ENCODE peak calls at places on chromosome 13, in six cellular contexts. O is HCT116, K is gastrocnemius medialis, G is upper lobe of right lung, R is left lung, W is adipocyte. H is an unnamed sample. For H3K9me3, the result is how much of the 10 kb centered on the place peaks cover.

GRCh38 chr13:96958286-96958891 is 35.9 kb downstream of the OXGR1 start:
- DNase-seq in O (no peak), K (no peak), G (no peak), R (no peak), W (peak), H (no peak)

GRCh38 chr13:44796597-44797517 is 192.4 kb downstream of the NUFIP1 start:
- DNase-seq in O (no peak), K (no peak), G (no peak), R (no peak), W (no peak), H (no peak)

GRCh38 chr13:41700790-41701310 is 243.5 kb downstream of the RGCC start:
- DNase-seq in O (no peak), K (no peak), G (no peak), R (no peak), W (peak), H (no peak)

GRCh38 chr13:106369858-106370257 is 165.6 kb downstream of the EFNB2 start:
- DNase-seq in O (no peak), K (no peak), G (no peak), R (no peak), W (no peak), H (no peak)

GRCh38 chr13:25192052-25192451 is 20.0 kb upstream of the AMER2 start:
- DNase-seq in O (no peak), K (no peak), G (no peak), R (no peak), W (no peak), H (no peak)

GRCh38 chr13:113999618-113999910 is 25.7 kb upstream of the C13orf46 start:
- DNase-seq in O (no peak), K (no peak), G (no peak), R (no peak), W (no peak), H (no peak)

GRCh38 chr13:40193290-40194203 is 472.9 kb downstream of the FOXO1 start:
- DNase-seq in O (no peak), K (no peak), G (no peak), R (no peak), W (no peak), H (peak)

GRCh38 chr13:60765700-60766411 is 368.8 kb downstream of the TDRD3 start:
- DNase-seq in O (no peak), K (no peak), G (no peak), R (peak), W (no peak), H (no peak)

GRCh38 chr13:94947392-94947791 is 235.0 kb upstream of the SOX21 start:
- DNase-seq in O (no peak), K (no peak), G (no peak), R (no peak), W (no peak), H (no peak)

GRCh38 chr13:46516624-46517318 is 36.2 kb upstream of the LRCH1 start:
- DNase-seq in O (no peak), K (no peak), G (no peak), R (no peak), W (peak), H (no peak)

GRCh38 chr13:37229931-37230330 is 124.5 kb upstream of the CSNK1A1L start:
- DNase-seq in O (no peak), K (no peak), G (no peak), R (no peak), W (no peak), H (no peak)

GRCh38 chr13:109979186-109979585 is 192.8 kb upstream of the IRS2 start:
- DNase-seq in O (peak), K (no peak), G (no peak), R (no peak), W (no peak), H (no peak)

GRCh38 chr13:110663491-110663890 is 42.4 kb downstream of the CARS2 start:
- DNase-seq in O (no peak), K (no peak), G (no peak), R (no peak), W (no peak), H (no peak)

GRCh38 chr13:36332986-36333385 is 13.2 kb downstream of the SPART start:
- DNase-seq in O (no peak), K (no peak), G (no peak), R (no peak), W (peak), H (no peak)

GRCh38 chr13:103898481-103898880 is 832.3 kb upstream of the SLC10A2 start:
- DNase-seq in O (no peak), K (no peak), G (no peak), R (no peak), W (no peak), H (no peak)

GRCh38 chr13:51764184-51765141 is 39.5 kb downstream of the DHRS12 start:
- DNase-seq in O (no peak), K (peak), G (no peak), R (peak), W (peak), H (no peak)

GRCh38 chr13:98263841-98264240 is 86.8 kb upstream of the RNF113B start:
- DNase-seq in O (no peak), K (no peak), G (no peak), R (no peak), W (no peak), H (peak)

GRCh38 chr13:77476456-77476855 is 59.0 kb upstream of the SCEL start:
- DNase-seq in O (no peak), K (no peak), G (no peak), R (no peak), W (no peak), H (no peak)

GRCh38 chr13:45492538-45492937 is 27.8 kb downstream of the COG3 start:
- DNase-seq in O (no peak), K (no peak), G (no peak), R (no peak), W (peak), H (no peak)

GRCh38 chr13:105904034-105904742 is 631.3 kb downstream of the EFNB2 start:
- DNase-seq in O (no peak), K (no peak), G (no peak), R (no peak), W (no peak), H (no peak)

GRCh38 chr13:75255159-75255558 is 226.8 kb downstream of the TBC1D4 start:
- DNase-seq in O (no peak), K (no peak), G (no peak), R (no peak), W (no peak), H (no peak)

GRCh38 chr13:100266026-100266425 is 177.1 kb downstream of the PCCA start:
- DNase-seq in O (no peak), K (no peak), G (no peak), R (no peak), W (no peak), H (no peak)

GRCh38 chr13:50400930-50401553 is 385.8 kb downstream of the KCNRG start:
- DNase-seq in O (no peak), K (no peak), G (no peak), R (no peak), W (peak), H (no peak)

GRCh38 chr13:51562011-51562671 is 22.1 kb upstream of the WDFY2 start:
- DNase-seq in O (no peak), K (no peak), G (no peak), R (no peak), W (no peak), H (no peak)

GRCh38 chr13:36430247-36431203 is 1.8 kb upstream of the CCNA1 start:
- DNase-seq in O (no peak), K (no peak), G (no peak), R (peak), W (no peak), H (no peak)

GRCh38 chr13:110869805-110870706 is 44.8 kb downstream of the ANKRD10 start:
- DNase-seq in O (peak), K (peak), G (peak), R (peak), W (peak), H (peak)

GRCh38 chr13:27921421-27921960 is 1.7 kb downstream of the PDX1 start:
- DNase-seq in O (no peak), K (no peak), G (no peak), R (no peak), W (no peak), H (no peak)

GRCh38 chr13:69935043-69935442 is 172.6 kb upstream of the ATXN8OS start:
- DNase-seq in O (peak), K (no peak), G (no peak), R (no peak), W (no peak), H (no peak)

GRCh38 chr13:114173753-114174152 is 5.3 kb upstream of the CFAP97D2 start:
- DNase-seq in O (no peak), K (no peak), G (no peak), R (no peak), W (peak), H (no peak)

GRCh38 chr13:30737511-30738342 is 2.4 kb downstream of the ALOX5AP start:
- DNase-seq in O (no peak), K (no peak), G (no peak), R (peak), W (no peak), H (no peak)

GRCh38 chr13:30738946-30739528 is 3.7 kb downstream of the ALOX5AP start:
- DNase-seq in O (no peak), K (no peak), G (no peak), R (no peak), W (no peak), H (no peak)

GRCh38 chr13:30742896-30743295 is 7.6 kb downstream of the ALOX5AP start:
- DNase-seq in O (no peak), K (no peak), G (no peak), R (no peak), W (peak), H (no peak)

GRCh38 chr13:30738526-30738925 is 3.2 kb downstream of the ALOX5AP start:
- DNase-seq in O (no peak), K (no peak), G (no peak), R (no peak), W (no peak), H (no peak)

DNA sequence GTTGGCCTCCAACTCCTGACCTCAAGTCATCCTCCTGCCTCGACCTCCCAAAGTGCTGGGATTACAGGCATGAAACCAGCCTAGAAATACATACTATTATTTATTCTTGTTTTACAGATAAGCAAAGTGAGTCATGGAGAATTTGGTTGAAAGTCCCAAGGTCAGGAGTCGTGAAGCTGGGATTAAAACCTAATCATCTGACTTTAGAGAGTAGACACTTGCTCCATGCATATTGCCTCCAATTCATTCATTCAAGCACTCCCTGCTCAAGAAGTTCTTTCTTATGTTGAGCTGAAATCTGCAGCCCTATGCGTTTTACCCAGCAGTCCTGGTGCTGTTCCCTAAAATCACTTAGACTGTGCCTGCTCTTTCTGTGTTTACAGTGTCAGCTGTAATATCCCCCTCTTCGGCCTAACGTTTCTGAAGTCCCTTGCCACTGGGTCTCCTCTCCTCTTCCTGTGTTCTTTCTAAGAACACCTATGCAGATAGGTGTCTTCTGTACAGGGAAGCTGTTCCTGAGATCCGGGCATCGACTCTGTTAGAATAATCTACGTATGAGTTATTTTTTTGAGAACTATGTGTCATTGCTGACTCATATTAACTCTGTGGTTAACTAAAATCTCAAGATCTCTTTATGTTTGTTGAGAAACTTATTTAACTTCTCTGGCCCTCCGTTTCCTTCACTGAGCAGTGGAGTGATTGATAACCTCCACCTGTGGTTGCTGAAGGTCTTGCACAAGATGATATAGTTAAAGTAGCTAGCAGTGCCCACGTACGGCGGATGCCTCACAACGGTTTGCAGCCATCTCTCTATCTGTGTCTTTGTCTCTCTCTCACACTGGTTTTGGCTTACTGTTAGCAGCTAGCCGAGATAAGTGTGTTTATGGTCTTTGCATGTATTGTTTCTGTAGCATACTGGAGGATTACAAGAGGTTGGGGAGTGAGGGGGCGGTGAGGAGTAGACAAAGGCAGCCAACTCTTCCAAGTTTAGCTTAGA is 4.6 kb downstream of the ALOX5AP start:
- DNase-seq in O (peak), K (no peak), G (no peak), R (no peak), W (peak), H (no peak)
- H3K4me3 ChIP-seq in O (no peak), K (no peak), G (peak), R (no peak), W (peak), H (no peak)

GRCh38 chr13:80664930-80665329 is 324.0 kb upstream of the SPRY2 start:
- DNase-seq in O (no peak), K (no peak), G (no peak), R (no peak), W (no peak), H (no peak)

GRCh38 chr13:80666782-80667537 is 326.0 kb upstream of the SPRY2 start:
- DNase-seq in O (no peak), K (no peak), G (no peak), R (no peak), W (peak), H (no peak)

GRCh38 chr13:80663788-80664187 is 322.9 kb upstream of the SPRY2 start:
- DNase-seq in O (no peak), K (no peak), G (no peak), R (no peak), W (no peak), H (no peak)

GRCh38 chr13:80668452-80668851 is 327.5 kb upstream of the SPRY2 start:
- DNase-seq in O (no peak), K (no peak), G (no peak), R (no peak), W (no peak), H (no peak)

GRCh38 chr13:80665792-80666333 is 324.9 kb upstream of the SPRY2 start:
- DNase-seq in O (no peak), K (no peak), G (no peak), R (no peak), W (no peak), H (no peak)
- H3K9me3 ChIP-seq in O (under half), K (under half), G (under half), R (under half), W (under half), H (under half)

DNA sequence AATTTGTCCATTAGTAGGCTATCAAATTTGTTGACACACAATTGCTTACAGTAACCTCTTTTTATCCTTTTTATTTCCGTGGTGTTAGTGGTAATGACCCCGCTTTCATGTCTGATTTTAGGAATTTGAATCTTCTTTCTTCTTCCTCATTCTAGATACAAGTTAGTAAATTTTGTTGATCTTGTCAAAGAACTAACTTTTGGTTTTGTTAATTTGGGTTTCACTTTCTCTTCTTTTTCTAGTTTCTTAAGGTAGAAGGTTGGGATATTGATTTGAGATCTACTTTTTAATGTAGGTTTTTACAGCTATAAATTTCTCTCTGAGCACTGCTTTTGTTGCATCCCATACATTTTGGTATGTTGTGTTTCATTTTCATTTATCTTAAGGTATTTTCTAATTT is 53.3 kb upstream of the SLC7A1 start:
- DNase-seq in O (no peak), K (no peak), G (no peak), R (no peak), W (no peak), H (no peak)
- H3K4me3 ChIP-seq in O (no peak), K (no peak), G (no peak), R (no peak), W (no peak), H (no peak)

GRCh38 chr13:48415516-48415915 is 2.6 kb upstream of the LPAR6 start:
- DNase-seq in O (no peak), K (no peak), G (no peak), R (no peak), W (no peak), H (no peak)
- H3K9me3 ChIP-seq in O (under half), K (under half), G (under half), R (under half), W (under half), H (under half)

GRCh38 chr13:91085127-91085526 is 262.4 kb upstream of the MIR17HG start:
- DNase-seq in O (no peak), K (no peak), G (no peak), R (no peak), W (no peak), H (no peak)
- H3K4me3 ChIP-seq in O (no peak), K (no peak), G (no peak), R (no peak), W (no peak), H (no peak)

GRCh38 chr13:111962431-111962891 is 104.5 kb upstream of the SOX1 start:
- DNase-seq in O (no peak), K (no peak), G (peak), R (no peak), W (no peak), H (no peak)
- H3K9me3 ChIP-seq in O (under half), K (under half), G (under half), R (under half), W (under half), H (under half)

GRCh38 chr13:112718318-112718717 is 28.5 kb downstream of the ATP11A start:
- DNase-seq in O (no peak), K (no peak), G (no peak), R (peak), W (no peak), H (no peak)
- H3K4me3 ChIP-seq in O (no peak), K (no peak), G (no peak), R (no peak), W (no peak), H (no peak)

GRCh38 chr13:83536153-83536552 is 346.1 kb downstream of the SLITRK1 start:
- DNase-seq in O (no peak), K (no peak), G (no peak), R (no peak), W (no peak), H (no peak)
- H3K9me3 ChIP-seq in O (under half), K (under half), G (under half), R (under half), W (under half), H (under half)

DNA sequence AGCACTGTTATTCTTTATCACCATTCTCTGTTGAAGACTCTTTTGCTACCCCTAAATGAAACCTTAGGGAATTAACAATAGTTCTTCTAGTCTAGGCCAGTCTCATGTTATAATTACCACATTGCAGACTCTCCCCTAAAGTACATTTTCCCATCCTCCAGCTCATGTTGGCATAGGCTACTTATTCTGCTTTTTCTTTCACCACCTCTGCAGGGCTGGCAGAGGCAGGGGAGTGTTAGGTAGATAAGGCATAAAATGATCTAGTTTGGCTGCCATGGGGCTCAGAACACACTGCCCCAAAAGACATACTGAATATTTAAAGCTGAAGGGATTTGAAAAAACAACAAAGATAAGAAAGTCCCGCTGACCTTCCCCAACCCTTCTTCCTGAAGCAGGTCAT is 82.7 kb upstream of the RFC3 start:
- DNase-seq in O (no peak), K (no peak), G (no peak), R (no peak), W (no peak), H (no peak)
- H3K4me3 ChIP-seq in O (no peak), K (no peak), G (no peak), R (no peak), W (no peak), H (no peak)

DNA sequence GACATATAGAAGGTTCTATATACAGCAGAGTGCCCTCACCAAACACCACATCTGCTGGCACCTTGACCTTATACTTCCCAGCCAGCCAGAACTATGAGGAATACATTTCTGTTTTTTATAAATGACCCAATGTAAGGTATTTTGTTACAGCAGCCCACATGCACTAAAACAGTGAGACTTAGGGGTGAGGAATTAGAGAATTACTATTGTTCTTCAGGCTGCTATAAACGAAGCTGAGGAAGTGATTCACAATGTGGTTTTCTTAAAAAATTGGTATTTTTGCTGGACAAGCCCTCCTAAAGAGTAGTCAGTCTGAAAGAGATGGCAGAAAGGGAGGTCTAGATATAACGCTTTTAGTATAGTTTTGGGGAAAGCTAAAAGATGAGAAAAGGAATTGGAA is 101.0 kb downstream of the SLITRK6 start:
- DNase-seq in O (no peak), K (no peak), G (no peak), R (no peak), W (no peak), H (no peak)
- H3K9me3 ChIP-seq in O (under half), K (under half), G (under half), R (under half), W (under half), H (under half)

H was measured in vagina.